ENCODE peak calls at places on chromosome 19, in eight cellular contexts. X, E, D, Y, A, U, T and S are unnamed samples.

GRCh38 chr19:33689138-33689746 is 67.5 kb downstream of the CHST8 start:
- DNase-seq in X (no peak), E (no peak), D (no peak), Y (no peak), A (no peak), U (no peak), T (no peak), S (no peak)

GRCh38 chr19:32222594-32222993 is 122.8 kb upstream of the ZNF507 start:
- DNase-seq in X (no peak), E (no peak), D (no peak), Y (no peak), A (no peak), U (no peak), T (no peak), S (no peak)

GRCh38 chr19:51417107-51417806 is at the start of gene SIGLEC10:
- DNase-seq in X (no peak), E (no peak), D (no peak), Y (no peak), A (no peak), U (no peak), T (no peak), S (no peak)

GRCh38 chr19:4049432-4049831 is 17.3 kb downstream of the ZBTB7A start:
- DNase-seq in X (no peak), E (no peak), D (no peak), Y (no peak), A (no peak), U (no peak), T (no peak), S (no peak)

GRCh38 chr19:5354403-5354802 is 13.8 kb upstream of the PTPRS start:
- DNase-seq in X (no peak), E (no peak), D (no peak), Y (no peak), A (no peak), U (no peak), T (peak; percentile 29), S (peak; percentile 28)

GRCh38 chr19:18194554-18195238 is 1.7 kb downstream of the MPV17L2 start:
- DNase-seq in X (no peak), E (no peak), D (peak; percentile 22), Y (no peak), A (no peak), U (peak; percentile 47), T (no peak), S (peak; percentile 35)

GRCh38 chr19:33461256-33462111 is 60.1 kb downstream of the PEPD start:
- DNase-seq in X (no peak), E (no peak), D (no peak), Y (peak; percentile 53), A (no peak), U (no peak), T (no peak), S (no peak)

GRCh38 chr19:16208847-16209246 is 11.1 kb downstream of the AP1M1 start:
- DNase-seq in X (no peak), E (no peak), D (no peak), Y (no peak), A (no peak), U (no peak), T (no peak), S (no peak)

GRCh38 chr19:944171-944567 is 18.3 kb downstream of the ARID3A start:
- DNase-seq in X (no peak), E (no peak), D (no peak), Y (no peak), A (no peak), U (no peak), T (peak; percentile 49), S (no peak)

GRCh38 chr19:18317998-18318800 is 4.7 kb downstream of the LSM4 start:
- DNase-seq in X (no peak), E (no peak), D (peak; percentile 40), Y (no peak), A (no peak), U (no peak), T (no peak), S (peak; percentile 67)

GRCh38 chr19:42229855-42230331 is 9.8 kb downstream of the ZNF526 start:
- DNase-seq in X (no peak), E (no peak), D (no peak), Y (no peak), A (no peak), U (no peak), T (no peak), S (no peak)

GRCh38 chr19:3748965-3749364 is 12.5 kb downstream of the APBA3 start:
- DNase-seq in X (no peak), E (no peak), D (no peak), Y (no peak), A (no peak), U (no peak), T (no peak), S (no peak)

GRCh38 chr19:1882089-1882785 is 3.1 kb downstream of the ABHD17A start:
- DNase-seq in X (no peak), E (no peak), D (peak; percentile 67), Y (no peak), A (no peak), U (no peak), T (no peak), S (peak; percentile 60)

GRCh38 chr19:45376045-45376724 is 5.8 kb upstream of the ERCC2 start:
- DNase-seq in X (no peak), E (no peak), D (no peak), Y (no peak), A (no peak), U (peak; percentile 56), T (peak; percentile 99), S (no peak)

GRCh38 chr19:30064776-30065494 is 122.9 kb downstream of the URI1 start:
- DNase-seq in X (no peak), E (no peak), D (no peak), Y (no peak), A (no peak), U (no peak), T (no peak), S (no peak)

GRCh38 chr19:50486823-50487515 is 10.3 kb upstream of the GARIN5A start:
- DNase-seq in X (no peak), E (no peak), D (peak; percentile 20), Y (no peak), A (no peak), U (peak; percentile 18), T (peak; percentile 66), S (no peak)

DNA sequence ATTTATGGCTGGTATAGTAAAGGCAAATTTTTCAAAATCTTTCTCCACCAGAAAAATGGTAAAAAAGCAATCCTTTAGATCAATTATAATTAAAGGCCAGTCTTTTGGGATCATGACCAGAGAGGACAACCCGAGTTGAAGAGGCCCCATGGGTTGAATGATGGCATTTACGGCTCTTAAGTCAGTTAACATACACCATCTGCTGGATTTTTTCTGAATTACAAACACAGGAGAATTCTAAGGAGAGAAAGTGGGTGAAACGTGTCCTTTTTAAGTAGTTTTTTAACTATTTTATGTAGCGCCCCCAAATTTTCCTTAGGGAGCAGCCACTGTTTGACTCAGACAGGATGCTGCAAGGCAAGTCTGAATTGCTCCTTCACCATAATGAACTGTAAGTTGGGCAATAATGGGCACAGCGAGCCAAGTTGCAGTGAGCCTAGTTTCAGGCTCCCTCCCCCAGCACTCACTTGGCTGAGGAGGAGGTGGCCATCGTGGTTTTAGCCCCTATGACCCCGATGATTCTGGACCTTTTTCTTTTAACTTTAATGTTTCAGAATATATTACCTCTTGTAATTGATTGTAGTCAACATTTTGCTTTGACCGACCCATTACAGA is 13.6 kb upstream of the ZNF611 start:
- DNase-seq in X (no peak), E (no peak), D (no peak), Y (no peak), A (no peak), U (peak; percentile 55), T (peak; percentile 71), S (peak; percentile 7)
- TF ChIP-seq CTCF in X (peak; percentile 61), E (peak; percentile 75), D (peak; percentile 68), Y (peak; percentile 31), A (peak; percentile 52), U (peak; percentile 34), T (peak; percentile 32), S (peak; percentile 37)

DNA sequence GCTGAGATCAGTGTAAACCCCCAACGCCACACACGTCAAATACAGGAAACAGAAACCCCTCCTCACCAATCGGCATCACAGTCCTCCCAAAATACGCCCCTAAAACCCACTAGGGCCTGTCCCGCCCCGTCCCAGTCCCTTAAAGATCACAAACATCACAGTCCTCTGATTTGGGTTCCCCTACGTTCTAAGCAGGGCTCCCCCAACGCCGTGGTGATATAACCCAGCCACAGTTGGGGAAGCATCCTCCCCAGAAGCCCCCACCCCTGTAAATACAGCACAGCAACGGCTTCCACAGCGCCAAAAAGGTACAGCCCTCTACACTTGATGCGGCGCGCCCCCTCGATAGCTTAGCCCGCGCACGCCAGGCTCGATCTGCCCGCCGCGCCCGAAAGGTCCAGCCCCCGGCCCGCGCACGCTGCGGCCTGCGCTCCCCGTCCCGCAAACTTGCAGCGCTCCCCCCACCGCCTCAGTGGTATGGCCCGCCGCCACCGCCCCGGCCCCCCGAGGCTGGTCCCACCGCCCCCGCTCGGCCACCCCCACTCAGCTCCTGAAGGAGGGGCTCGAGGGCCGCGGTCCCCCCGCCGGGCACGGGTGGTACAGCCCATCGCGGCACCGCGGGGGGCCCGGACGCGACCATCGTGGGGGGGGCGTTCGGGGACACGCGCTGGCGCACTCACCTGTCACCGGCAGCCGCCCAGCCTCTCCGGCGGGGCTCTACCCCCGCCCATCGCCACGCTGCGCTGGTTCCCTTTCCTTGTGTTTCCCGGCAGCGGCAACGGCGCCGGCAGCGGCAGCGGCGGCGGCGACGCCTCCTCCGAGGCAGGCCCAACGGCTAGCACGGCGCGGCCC is at the start of gene AKT2:
- DNase-seq in X (peak; percentile 74), E (peak; percentile 91), D (peak; percentile 71), Y (no peak), A (no peak), U (no peak), T (no peak), S (peak; percentile 77)
- TF ChIP-seq CTCF in X (no peak), E (no peak), D (no peak), Y (no peak), A (no peak), U (no peak), T (no peak), S (no peak)

DNA sequence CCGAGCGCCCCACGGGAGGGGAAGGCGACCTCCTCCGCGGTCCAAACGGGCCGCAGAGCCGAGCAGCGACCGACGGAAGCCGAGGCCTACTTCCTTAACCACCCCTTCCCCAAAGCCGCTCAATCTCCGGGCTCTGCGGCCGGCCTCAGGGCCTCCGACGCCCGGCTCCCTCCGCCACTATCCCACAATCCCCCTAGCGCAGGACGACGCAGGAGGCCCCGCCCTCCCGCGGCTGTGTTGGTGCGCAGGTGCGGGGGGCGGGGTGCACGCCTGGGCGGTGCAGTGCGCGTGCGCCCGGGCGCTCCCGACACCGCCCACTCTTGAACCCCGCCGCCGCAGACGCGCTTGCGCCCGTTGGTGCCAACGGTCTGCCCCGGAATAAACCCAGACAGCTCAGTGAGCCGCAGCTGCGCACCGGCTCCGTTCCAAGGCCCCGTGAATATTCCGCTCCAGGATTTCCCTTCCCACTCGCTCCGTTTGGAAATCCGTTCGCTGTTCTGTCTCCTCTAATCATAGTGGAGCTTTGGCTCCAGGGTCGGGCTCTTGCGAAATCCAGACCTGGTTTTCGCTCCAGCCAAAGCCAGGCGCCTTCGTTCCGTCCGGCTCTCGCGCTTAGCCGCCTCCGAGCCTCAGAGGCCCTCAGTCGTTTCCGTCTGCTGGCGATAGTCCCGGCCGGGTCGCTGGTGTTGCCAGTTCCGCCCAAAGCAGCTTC is at the start of gene PPP6R1:
- DNase-seq in X (peak; percentile 96), E (peak; percentile 98), D (peak; percentile 92), Y (peak; percentile 99), A (peak; percentile 82), U (peak; percentile 99), T (peak; percentile 100), S (peak; percentile 98)
- TF ChIP-seq CTCF in X (no peak), E (no peak), D (no peak), Y (no peak), A (no peak), U (no peak), T (no peak), S (no peak)

GRCh38 chr19:35013047-35013819 is 13.1 kb downstream of the GRAMD1A start:
- DNase-seq in X (peak; percentile 65), E (peak; percentile 83), D (peak; percentile 72), Y (peak; percentile 75), A (peak; percentile 46), U (peak; percentile 41), T (peak; percentile 75), S (peak; percentile 80)
- TF ChIP-seq CTCF in X (peak; percentile 93), E (peak; percentile 92), D (peak; percentile 99), Y (peak; percentile 94), A (peak; percentile 98), U (peak; percentile 83), T (peak; percentile 99), S (peak; percentile 94)